ENCODE peak calls at places on chromosomes 5 and 9, in six cellular contexts. One of them, this sample, is unnamed.

GRCh38 chr9:91034976-91035824 is 233.6 kb downstream of the SYK start:
- DNase-seq in naive thymus-derived CD4-positive, alpha-beta T cell: no peak
- DNase-seq in adrenal gland: no peak
- DNase-seq in anterior cingulate cortex: no peak
- DNase-seq in NCI-H1417: no peak
- DNase-seq in right lobe of liver: no peak
- DNase-seq in this sample: no peak

GRCh38 chr9:37582548-37583157 is 6.5 kb upstream of the FBXO10 start:
- DNase-seq in naive thymus-derived CD4-positive, alpha-beta T cell: no peak
- DNase-seq in adrenal gland: no peak
- DNase-seq in anterior cingulate cortex: no peak
- DNase-seq in NCI-H1417: peak
- DNase-seq in right lobe of liver: no peak
- DNase-seq in this sample: no peak

GRCh38 chr5:138903113-138903789 is 28.1 kb upstream of the LRRTM2 start:
- DNase-seq in naive thymus-derived CD4-positive, alpha-beta T cell: no peak
- DNase-seq in adrenal gland: no peak
- DNase-seq in anterior cingulate cortex: no peak
- DNase-seq in NCI-H1417: no peak
- DNase-seq in right lobe of liver: no peak
- DNase-seq in this sample: no peak

GRCh38 chr5:38105231-38105570 is 153.2 kb upstream of the EGFLAM start:
- DNase-seq in naive thymus-derived CD4-positive, alpha-beta T cell: no peak
- DNase-seq in adrenal gland: no peak
- DNase-seq in anterior cingulate cortex: no peak
- DNase-seq in NCI-H1417: no peak
- DNase-seq in right lobe of liver: no peak
- DNase-seq in this sample: no peak

GRCh38 chr9:124551472-124552339 is 44.5 kb upstream of the NR5A1 start:
- DNase-seq in naive thymus-derived CD4-positive, alpha-beta T cell: no peak
- DNase-seq in adrenal gland: peak
- DNase-seq in anterior cingulate cortex: peak
- DNase-seq in NCI-H1417: peak
- DNase-seq in right lobe of liver: peak
- DNase-seq in this sample: peak

GRCh38 chr5:39755986-39756385 is 331.2 kb upstream of the DAB2 start:
- DNase-seq in naive thymus-derived CD4-positive, alpha-beta T cell: no peak
- DNase-seq in adrenal gland: peak
- DNase-seq in anterior cingulate cortex: no peak
- DNase-seq in NCI-H1417: no peak
- DNase-seq in right lobe of liver: no peak
- DNase-seq in this sample: no peak

GRCh38 chr9:69171049-69171448 is 3.0 kb upstream of the TJP2 start:
- DNase-seq in naive thymus-derived CD4-positive, alpha-beta T cell: no peak
- DNase-seq in adrenal gland: no peak
- DNase-seq in anterior cingulate cortex: no peak
- DNase-seq in NCI-H1417: no peak
- DNase-seq in right lobe of liver: no peak
- DNase-seq in this sample: peak

GRCh38 chr5:17216974-17217325 is 481 bp upstream of the BASP1 start:
- DNase-seq in naive thymus-derived CD4-positive, alpha-beta T cell: no peak
- DNase-seq in adrenal gland: peak
- DNase-seq in anterior cingulate cortex: no peak
- DNase-seq in NCI-H1417: no peak
- DNase-seq in right lobe of liver: no peak
- DNase-seq in this sample: peak

GRCh38 chr9:72169185-72169584 is 19.9 kb downstream of the GDA start:
- DNase-seq in naive thymus-derived CD4-positive, alpha-beta T cell: no peak
- DNase-seq in adrenal gland: no peak
- DNase-seq in anterior cingulate cortex: no peak
- DNase-seq in NCI-H1417: no peak
- DNase-seq in right lobe of liver: no peak
- DNase-seq in this sample: no peak

GRCh38 chr9:36093384-36093783 is 43.1 kb upstream of the GLIPR2 start:
- DNase-seq in naive thymus-derived CD4-positive, alpha-beta T cell: no peak
- DNase-seq in adrenal gland: no peak
- DNase-seq in anterior cingulate cortex: no peak
- DNase-seq in NCI-H1417: no peak
- DNase-seq in right lobe of liver: no peak
- DNase-seq in this sample: no peak

GRCh38 chr9:114805670-114806551 is at the start of gene TNFSF15:
- DNase-seq in naive thymus-derived CD4-positive, alpha-beta T cell: peak
- DNase-seq in adrenal gland: no peak
- DNase-seq in anterior cingulate cortex: no peak
- DNase-seq in NCI-H1417: peak
- DNase-seq in right lobe of liver: no peak
- DNase-seq in this sample: peak

GRCh38 chr5:142779163-142779562 is 9.0 kb downstream of the ARHGAP26 start:
- DNase-seq in naive thymus-derived CD4-positive, alpha-beta T cell: no peak
- DNase-seq in adrenal gland: no peak
- DNase-seq in anterior cingulate cortex: no peak
- DNase-seq in NCI-H1417: peak
- DNase-seq in right lobe of liver: no peak
- DNase-seq in this sample: no peak

GRCh38 chr5:110644357-110644756 is 82.1 kb downstream of the TMEM232 start:
- DNase-seq in naive thymus-derived CD4-positive, alpha-beta T cell: no peak
- DNase-seq in adrenal gland: no peak
- DNase-seq in anterior cingulate cortex: no peak
- DNase-seq in NCI-H1417: no peak
- DNase-seq in right lobe of liver: no peak
- DNase-seq in this sample: no peak

GRCh38 chr5:138000102-138000723 is 32.7 kb downstream of the FAM13B start:
- DNase-seq in naive thymus-derived CD4-positive, alpha-beta T cell: no peak
- DNase-seq in adrenal gland: peak
- DNase-seq in anterior cingulate cortex: no peak
- DNase-seq in NCI-H1417: no peak
- DNase-seq in right lobe of liver: no peak
- DNase-seq in this sample: no peak

GRCh38 chr9:96025995-96026572 is 150.6 kb downstream of the ERCC6L2 start:
- DNase-seq in naive thymus-derived CD4-positive, alpha-beta T cell: no peak
- DNase-seq in adrenal gland: no peak
- DNase-seq in anterior cingulate cortex: no peak
- DNase-seq in NCI-H1417: no peak
- DNase-seq in right lobe of liver: no peak
- DNase-seq in this sample: no peak

GRCh38 chr9:6739218-6739617 is 18.6 kb upstream of the KDM4C start:
- DNase-seq in naive thymus-derived CD4-positive, alpha-beta T cell: no peak
- DNase-seq in adrenal gland: no peak
- DNase-seq in anterior cingulate cortex: no peak
- DNase-seq in NCI-H1417: peak
- DNase-seq in right lobe of liver: no peak
- DNase-seq in this sample: no peak

GRCh38 chr9:6090811-6091210 is 75.4 kb upstream of the RANBP6 start:
- DNase-seq in naive thymus-derived CD4-positive, alpha-beta T cell: no peak
- DNase-seq in adrenal gland: no peak
- DNase-seq in anterior cingulate cortex: no peak
- DNase-seq in NCI-H1417: no peak
- DNase-seq in right lobe of liver: no peak
- DNase-seq in this sample: no peak

GRCh38 chr5:95892784-95893354 is 68.8 kb downstream of the ELL2 start:
- DNase-seq in naive thymus-derived CD4-positive, alpha-beta T cell: no peak
- DNase-seq in adrenal gland: peak
- DNase-seq in anterior cingulate cortex: no peak
- DNase-seq in NCI-H1417: peak
- DNase-seq in right lobe of liver: peak
- DNase-seq in this sample: peak

GRCh38 chr5:135709998-135710670 is 124.3 kb upstream of the SLC25A48 start:
- DNase-seq in naive thymus-derived CD4-positive, alpha-beta T cell: no peak
- DNase-seq in adrenal gland: no peak
- DNase-seq in anterior cingulate cortex: no peak
- DNase-seq in NCI-H1417: peak
- DNase-seq in right lobe of liver: no peak
- DNase-seq in this sample: no peak

GRCh38 chr9:127506814-127507750 is 55.8 kb downstream of the LRSAM1 start:
- DNase-seq in naive thymus-derived CD4-positive, alpha-beta T cell: no peak
- DNase-seq in adrenal gland: peak
- DNase-seq in anterior cingulate cortex: no peak
- DNase-seq in NCI-H1417: no peak
- DNase-seq in right lobe of liver: no peak
- DNase-seq in this sample: no peak